ENCODE peak calls at places on chromosomes 16 and 17, in five cellular contexts. One of them, this sample, is unnamed.

GRCh38 chr17:64969046-64969501 is 49.8 kb upstream of the LRRC37A3 start:
- DNase-seq in midbrain: no peak
- DNase-seq in transverse colon: no peak
- DNase-seq in HTR-8/SVneo: no peak
- DNase-seq in M059J: peak; percentile 38
- DNase-seq in this sample: no peak

GRCh38 chr17:61400786-61401279 is 1.2 kb downstream of the TBX2 start:
- DNase-seq in M059J: peak; percentile 50
- DNase-seq in midbrain: no peak
- DNase-seq in HTR-8/SVneo: no peak
- DNase-seq in transverse colon: no peak
- DNase-seq in this sample: no peak

GRCh38 chr16:27258241-27258734 is 10.3 kb downstream of the NSMCE1 start:
- DNase-seq in HTR-8/SVneo: no peak
- DNase-seq in midbrain: no peak
- DNase-seq in M059J: peak; percentile 80
- DNase-seq in transverse colon: no peak
- DNase-seq in this sample: no peak

GRCh38 chr17:12133183-12133582 is 112.5 kb downstream of the MAP2K4 start:
- DNase-seq in midbrain: no peak
- DNase-seq in HTR-8/SVneo: no peak
- DNase-seq in M059J: peak; percentile 26
- DNase-seq in transverse colon: no peak
- DNase-seq in this sample: peak; percentile 23

GRCh38 chr16:84597518-84598390 is 20.1 kb downstream of the COTL1 start:
- DNase-seq in M059J: no peak
- DNase-seq in transverse colon: no peak
- DNase-seq in midbrain: no peak
- DNase-seq in HTR-8/SVneo: no peak
- DNase-seq in this sample: no peak

GRCh38 chr17:69773081-69773480 is 301.9 kb upstream of the KCNJ16 start:
- DNase-seq in transverse colon: no peak
- DNase-seq in midbrain: no peak
- DNase-seq in M059J: peak; percentile 70
- DNase-seq in HTR-8/SVneo: no peak
- DNase-seq in this sample: no peak

GRCh38 chr16:26905336-26905735 is 161.4 kb upstream of the C16orf82 start:
- DNase-seq in M059J: peak; percentile 33
- DNase-seq in transverse colon: no peak
- DNase-seq in HTR-8/SVneo: no peak
- DNase-seq in midbrain: no peak
- DNase-seq in this sample: no peak

GRCh38 chr16:53757971-53758609 is 54.1 kb downstream of the FTO start:
- DNase-seq in HTR-8/SVneo: no peak
- DNase-seq in M059J: no peak
- DNase-seq in midbrain: no peak
- DNase-seq in transverse colon: no peak
- DNase-seq in this sample: no peak

GRCh38 chr17:29148257-29148789 is 31.9 kb downstream of the MYO18A start:
- DNase-seq in M059J: no peak
- DNase-seq in midbrain: no peak
- DNase-seq in HTR-8/SVneo: no peak
- DNase-seq in transverse colon: no peak
- DNase-seq in this sample: no peak

GRCh38 chr16:21656795-21657768 is 4.7 kb upstream of the IGSF6 start:
- DNase-seq in midbrain: peak; percentile 63
- DNase-seq in transverse colon: no peak
- DNase-seq in M059J: peak; percentile 62
- DNase-seq in HTR-8/SVneo: peak; percentile 62
- DNase-seq in this sample: no peak

GRCh38 chr16:88743693-88744519 is 37.6 kb downstream of the CTU2 start:
- DNase-seq in midbrain: peak; percentile 60
- DNase-seq in HTR-8/SVneo: peak; percentile 80
- DNase-seq in M059J: peak; percentile 52
- DNase-seq in transverse colon: peak; percentile 87
- DNase-seq in this sample: peak; percentile 4

GRCh38 chr16:58426095-58426494 is 33.8 kb downstream of the GINS3 start:
- DNase-seq in transverse colon: peak; percentile 16
- DNase-seq in HTR-8/SVneo: no peak
- DNase-seq in M059J: no peak
- DNase-seq in midbrain: peak; percentile 32
- DNase-seq in this sample: no peak

GRCh38 chr16:49980166-49980565 is 44.9 kb upstream of the CNEP1R1 start:
- DNase-seq in midbrain: no peak
- DNase-seq in M059J: peak; percentile 30
- DNase-seq in HTR-8/SVneo: no peak
- DNase-seq in transverse colon: no peak
- DNase-seq in this sample: no peak

GRCh38 chr17:80418589-80418988 is 3.6 kb downstream of the ENDOV start:
- DNase-seq in midbrain: no peak
- DNase-seq in HTR-8/SVneo: no peak
- DNase-seq in M059J: no peak
- DNase-seq in transverse colon: no peak
- DNase-seq in this sample: no peak

GRCh38 chr16:19295393-19295792 is 9.9 kb downstream of the CLEC19A start:
- DNase-seq in midbrain: no peak
- DNase-seq in HTR-8/SVneo: no peak
- DNase-seq in transverse colon: no peak
- DNase-seq in M059J: no peak
- DNase-seq in this sample: no peak

GRCh38 chr17:42111901-42112551 is 488 bp downstream of the DHX58 start:
- DNase-seq in midbrain: no peak
- DNase-seq in transverse colon: peak; percentile 57
- DNase-seq in HTR-8/SVneo: no peak
- DNase-seq in M059J: peak; percentile 55
- DNase-seq in this sample: no peak

GRCh38 chr16:78198299-78198698 is 98.8 kb downstream of the WWOX start:
- DNase-seq in transverse colon: no peak
- DNase-seq in M059J: no peak
- DNase-seq in midbrain: peak; percentile 34
- DNase-seq in HTR-8/SVneo: no peak
- DNase-seq in this sample: no peak

GRCh38 chr16:31265329-31266245 is 5.8 kb downstream of the ITGAM start:
- DNase-seq in HTR-8/SVneo: peak; percentile 84
- DNase-seq in transverse colon: no peak
- DNase-seq in M059J: peak; percentile 78
- DNase-seq in midbrain: no peak
- DNase-seq in this sample: peak; percentile 4

GRCh38 chr16:72766506-72766905 is 281.4 kb downstream of the ZFHX3 start:
- DNase-seq in transverse colon: no peak
- DNase-seq in midbrain: no peak
- DNase-seq in M059J: no peak
- DNase-seq in HTR-8/SVneo: no peak
- DNase-seq in this sample: no peak

GRCh38 chr17:49995055-49995738 is at the start of gene DLX3:
- DNase-seq in midbrain: no peak
- DNase-seq in transverse colon: peak; percentile 60
- DNase-seq in M059J: peak; percentile 86
- DNase-seq in HTR-8/SVneo: no peak
- DNase-seq in this sample: peak; percentile 27

GRCh38 chr17:1485748-1486376 is 6.6 kb downstream of the MYO1C start:
- DNase-seq in transverse colon: peak; percentile 76
- DNase-seq in HTR-8/SVneo: peak; percentile 56
- DNase-seq in M059J: peak; percentile 62
- DNase-seq in midbrain: no peak
- DNase-seq in this sample: no peak

GRCh38 chr17:77930780-77931768 is 27.4 kb upstream of the TNRC6C start:
- DNase-seq in midbrain: no peak
- DNase-seq in transverse colon: no peak
- DNase-seq in HTR-8/SVneo: no peak
- DNase-seq in M059J: no peak
- DNase-seq in this sample: no peak

This sample was measured in AG09309.